ENCODE peak calls at places on chromosome 1, in seven cellular contexts. I is Right ventricle myocardium superior; K is ACHN; S is Kasumi-1; D is left ventricle myocardium superior; O is activated naive CD4-positive, alpha-beta T cell; C is posterior vena cava. Q is an unnamed sample.

GRCh38 chr1:218164930-218165686 is 120.0 kb upstream of the RRP15 start:
- DNase-seq in S (no peak), C (no peak), O (no peak), K (peak), I (peak), D (peak), Q (peak)

GRCh38 chr1:110440877-110441276 is 10.1 kb upstream of the PROK1 start:
- DNase-seq in D (no peak), S (no peak), O (no peak), I (no peak), C (peak), K (no peak), Q (no peak)

GRCh38 chr1:243931957-243932356 is 81.9 kb upstream of the AKT3 start:
- DNase-seq in O (no peak), K (no peak), D (no peak), S (no peak), I (no peak), C (no peak), Q (no peak)

GRCh38 chr1:53588053-53588779 is 129.0 kb downstream of the DMRTB1 start:
- DNase-seq in K (no peak), C (peak), S (no peak), O (no peak), I (no peak), D (no peak), Q (no peak)

GRCh38 chr1:32393832-32394140 is 455 bp downstream of the BSDC1 start:
- DNase-seq in I (no peak), K (peak), C (no peak), O (no peak), S (peak), D (no peak), Q (no peak)

GRCh38 chr1:56915960-56916359 is 49.9 kb downstream of the C8B start:
- DNase-seq in D (peak), C (no peak), S (no peak), I (peak), O (no peak), K (no peak), Q (peak)

GRCh38 chr1:8625981-8626898 is 191.2 kb downstream of the RERE start:
- DNase-seq in K (peak), O (no peak), D (no peak), I (no peak), C (no peak), S (no peak), Q (no peak)

GRCh38 chr1:155305881-155306391 is 2.7 kb upstream of the FDPS start:
- DNase-seq in K (peak), D (no peak), S (no peak), O (no peak), I (no peak), C (no peak), Q (no peak)

GRCh38 chr1:241292973-241293372 is 64.0 kb downstream of the RGS7 start:
- DNase-seq in D (no peak), O (no peak), I (no peak), K (no peak), S (no peak), C (no peak), Q (no peak)

GRCh38 chr1:12714710-12715500 is 1.0 kb upstream of the AADACL3 start:
- DNase-seq in S (no peak), K (no peak), D (no peak), O (no peak), C (no peak), I (no peak), Q (no peak)

GRCh38 chr1:164774819-164775654 is 216.1 kb downstream of the PBX1 start:
- DNase-seq in K (no peak), S (no peak), I (no peak), D (no peak), C (no peak), O (no peak), Q (no peak)

GRCh38 chr1:117735045-117735992 is 129.5 kb downstream of the TENT5C start:
- DNase-seq in C (no peak), I (no peak), D (no peak), S (no peak), O (no peak), K (peak), Q (no peak)

GRCh38 chr1:167654975-167655575 is 25.0 kb downstream of the RCSD1 start:
- DNase-seq in D (no peak), I (no peak), O (no peak), K (no peak), S (no peak), C (no peak), Q (peak)

GRCh38 chr1:225044258-225044657 is 114.8 kb downstream of the DNAH14 start:
- DNase-seq in C (no peak), D (no peak), I (no peak), S (no peak), K (no peak), O (no peak), Q (no peak)

GRCh38 chr1:156813750-156814570 is 2.7 kb downstream of the SH2D2A start:
- DNase-seq in C (peak), I (peak), K (peak), D (peak), S (peak), O (peak), Q (peak)

GRCh38 chr1:112991721-112992120 is 35.7 kb upstream of the SLC16A1 start:
- DNase-seq in K (no peak), O (no peak), I (no peak), D (no peak), S (no peak), C (no peak), Q (no peak)

GRCh38 chr1:160030657-160031367 is 978 bp downstream of the PIGM start:
- DNase-seq in C (no peak), K (peak), D (no peak), I (no peak), S (peak), O (no peak), Q (no peak)

GRCh38 chr1:209625791-209626285 is 26.4 kb downstream of the LAMB3 start:
- DNase-seq in C (no peak), O (no peak), D (no peak), S (no peak), K (no peak), I (peak), Q (no peak)

GRCh38 chr1:231702804-231703203 is 76.2 kb downstream of the DISC1 start:
- DNase-seq in D (no peak), I (no peak), O (no peak), K (peak), C (no peak), S (no peak), Q (no peak)

GRCh38 chr1:234878288-234878687 is 250.3 kb downstream of the TOMM20 start:
- DNase-seq in D (no peak), I (no peak), K (no peak), S (no peak), O (no peak), C (no peak), Q (no peak)

GRCh38 chr1:115170972-115171392 is 81.7 kb upstream of the TSPAN2 start:
- DNase-seq in D (no peak), O (no peak), I (no peak), C (no peak), S (no peak), K (no peak), Q (no peak)

GRCh38 chr1:211420389-211420788 is 71.6 kb downstream of the RD3 start:
- DNase-seq in S (no peak), D (no peak), O (no peak), K (peak), I (no peak), C (no peak), Q (no peak)

GRCh38 chr1:116127848-116128540 is 16.8 kb downstream of the MAB21L3 start:
- DNase-seq in S (no peak), O (no peak), D (no peak), I (no peak), K (no peak), C (no peak), Q (no peak)

Q was measured in left ventricle myocardium inferior.